ENCODE peak calls at places on chromosomes 13 and 19, in five cellular contexts. One of them, this sample, is unnamed.

GRCh38 chr13:36395280-36395679 is 37.0 kb upstream of the CCNA1 start:
- DNase-seq in SJCRH30: peak
- DNase-seq in fibroblast of the conjunctiva: peak
- DNase-seq in AG10803: peak
- DNase-seq in PC-3: peak
- DNase-seq in this sample: peak

GRCh38 chr13:113245858-113246791 is 36.7 kb downstream of the CUL4A start:
- DNase-seq in fibroblast of the conjunctiva: no peak
- DNase-seq in SJCRH30: no peak
- DNase-seq in PC-3: peak
- DNase-seq in AG10803: peak
- DNase-seq in this sample: no peak

GRCh38 chr19:51272183-51272817 is 21.4 kb downstream of the SIGLECL1 start:
- DNase-seq in PC-3: peak
- DNase-seq in fibroblast of the conjunctiva: no peak
- DNase-seq in AG10803: no peak
- DNase-seq in SJCRH30: no peak
- DNase-seq in this sample: no peak

GRCh38 chr19:6828306-6828697 is 55.8 kb downstream of the VAV1 start:
- DNase-seq in SJCRH30: no peak
- DNase-seq in fibroblast of the conjunctiva: no peak
- DNase-seq in AG10803: no peak
- DNase-seq in PC-3: peak
- DNase-seq in this sample: no peak

GRCh38 chr19:45646345-45646698 is 7.1 kb upstream of the EML2 start:
- DNase-seq in SJCRH30: no peak
- DNase-seq in PC-3: no peak
- DNase-seq in fibroblast of the conjunctiva: no peak
- DNase-seq in AG10803: no peak
- DNase-seq in this sample: no peak

GRCh38 chr13:41019027-41019487 is at the start of gene ELF1:
- DNase-seq in fibroblast of the conjunctiva: peak
- DNase-seq in SJCRH30: peak
- DNase-seq in PC-3: peak
- DNase-seq in AG10803: peak
- DNase-seq in this sample: peak

GRCh38 chr19:29376855-29377354 is 148.9 kb upstream of the VSTM2B start:
- DNase-seq in AG10803: no peak
- DNase-seq in SJCRH30: no peak
- DNase-seq in PC-3: no peak
- DNase-seq in fibroblast of the conjunctiva: no peak
- DNase-seq in this sample: no peak

GRCh38 chr13:103134271-103134670 is 68.1 kb upstream of the SLC10A2 start:
- DNase-seq in SJCRH30: no peak
- DNase-seq in PC-3: no peak
- DNase-seq in fibroblast of the conjunctiva: no peak
- DNase-seq in AG10803: no peak
- DNase-seq in this sample: no peak

GRCh38 chr13:39035204-39035603 is 2.7 kb downstream of the PROSER1 start:
- DNase-seq in PC-3: no peak
- DNase-seq in SJCRH30: no peak
- DNase-seq in fibroblast of the conjunctiva: no peak
- DNase-seq in AG10803: no peak
- DNase-seq in this sample: no peak

This sample was measured in astrocyte of the cerebellum.